ENCODE peak calls at places on chromosomes 6 and 20, in ten cellular contexts. G is cardiac muscle cell; L is CD4-positive, alpha-beta T cell; O is tibial nerve; A is lower lobe of right lung; Y is transverse colon; H is CD8-positive, alpha-beta memory T cell; F is fibroblast of lung; P is heart right ventricle; M is GM12878. R is an unnamed sample.

GRCh38 chr6:161300823-161301222 is 27.0 kb upstream of the AGPAT4 start:
- DNase-seq in H (no peak), O (no peak), A (no peak), M (no peak), P (no peak), G (peak; percentile 46), F (peak; percentile 47), L (no peak), Y (no peak), R (no peak)

GRCh38 chr6:45677381-45677992 is 299.8 kb upstream of the SUPT3H start:
- DNase-seq in P (peak; percentile 24), M (peak; percentile 30), F (peak; percentile 49), Y (peak; percentile 55), G (peak; percentile 70), A (no peak), H (peak; percentile 50), O (no peak), L (peak; percentile 26), R (no peak)

GRCh38 chr6:45323656-45324224 is 4.4 kb upstream of the RUNX2 start:
- DNase-seq in Y (no peak), P (no peak), M (no peak), G (no peak), F (no peak), H (peak; percentile 1), L (no peak), A (no peak), O (no peak), R (no peak)

GRCh38 chr20:53428997-53429396 is 164.6 kb downstream of the ZNF217 start:
- DNase-seq in G (no peak), M (no peak), P (no peak), A (no peak), H (no peak), F (no peak), Y (no peak), O (no peak), L (no peak), R (no peak)

GRCh38 chr6:108710560-108710959 is 137.7 kb upstream of the ARMC2 start:
- DNase-seq in O (no peak), A (no peak), P (no peak), G (no peak), H (no peak), Y (no peak), F (no peak), L (no peak), M (no peak), R (no peak)

GRCh38 chr6:138346302-138347195 is 31.2 kb upstream of the SMIM28 start:
- DNase-seq in O (no peak), G (peak; percentile 51), H (no peak), Y (no peak), L (no peak), M (no peak), A (no peak), F (no peak), P (no peak), R (no peak)

GRCh38 chr6:137246164-137246563 is 27.0 kb upstream of the IFNGR1 start:
- DNase-seq in F (no peak), A (no peak), Y (no peak), L (no peak), M (no peak), P (no peak), O (no peak), H (no peak), G (no peak), R (no peak)

GRCh38 chr6:107600936-107601335 is 111.0 kb downstream of the SOBP start:
- DNase-seq in O (no peak), P (peak; percentile 29), M (no peak), A (no peak), Y (peak; percentile 22), F (peak; percentile 8), H (no peak), G (peak; percentile 83), L (no peak), R (no peak)

GRCh38 chr6:34709386-34709785 is 12.8 kb upstream of the ILRUN start:
- DNase-seq in Y (peak; percentile 20), O (no peak), L (no peak), P (peak; percentile 79), H (no peak), M (no peak), A (peak; percentile 51), F (peak; percentile 92), G (peak; percentile 90), R (no peak)

GRCh38 chr6:56802570-56802969 is 152.3 kb upstream of the BEND6 start:
- DNase-seq in M (no peak), A (no peak), L (no peak), P (no peak), G (peak; percentile 64), F (peak; percentile 84), Y (no peak), O (no peak), H (no peak), R (no peak)

GRCh38 chr6:126312013-126312665 is 27.8 kb upstream of the CENPW start:
- DNase-seq in O (no peak), G (peak; percentile 13), A (no peak), H (no peak), M (no peak), L (no peak), Y (no peak), F (no peak), P (no peak), R (no peak)

GRCh38 chr20:32635764-32636163 is 38.0 kb downstream of the C20orf203 start:
- DNase-seq in F (no peak), G (peak; percentile 30), M (no peak), O (no peak), L (no peak), H (no peak), P (no peak), A (no peak), Y (no peak), R (no peak)

GRCh38 chr6:4472953-4473642 is 303.1 kb upstream of the CDYL start:
- DNase-seq in G (no peak), M (no peak), O (no peak), L (no peak), A (no peak), Y (no peak), P (no peak), F (no peak), H (no peak), R (no peak)

GRCh38 chr20:15875446-15875845 is 697.8 kb downstream of the KIF16B start:
- DNase-seq in L (no peak), F (no peak), P (no peak), G (no peak), O (no peak), H (no peak), M (no peak), Y (no peak), A (no peak), R (no peak)

GRCh38 chr6:13965582-13966127 is 40.9 kb downstream of the RNF182 start:
- DNase-seq in L (no peak), F (no peak), P (no peak), M (no peak), Y (no peak), O (no peak), A (no peak), H (no peak), G (no peak), R (no peak)

GRCh38 chr6:13971303-13971702 is 46.6 kb downstream of the RNF182 start:
- DNase-seq in G (no peak), M (no peak), A (no peak), Y (no peak), F (no peak), O (no peak), L (no peak), P (no peak), H (no peak), R (no peak)
- H3K9me3 ChIP-seq in G (no peaks in the 10 kb centered on the region), M (no peaks in the 10 kb centered on the region), A (peaks cover 18% of the 10 kb centered on the region), Y (peaks cover 17% of the 10 kb centered on the region), F (no peaks in the 10 kb centered on the region), O (no peaks in the 10 kb centered on the region), L (peaks cover 9% of the 10 kb centered on the region), P (no peaks in the 10 kb centered on the region), H (no peaks in the 10 kb centered on the region), R (peaks cover 28% of the 10 kb centered on the region)

GRCh38 chr6:294656-295565 is 2.6 kb downstream of the DUSP22 start:
- DNase-seq in P (no peak), L (no peak), F (no peak), G (no peak), A (no peak), Y (no peak), O (no peak), H (no peak), M (no peak), R (no peak)
- H3K9me3 ChIP-seq in P (no peaks in the 10 kb centered on the region), L (no peaks in the 10 kb centered on the region), F (no peaks in the 10 kb centered on the region), G (no peaks in the 10 kb centered on the region), A (no peaks in the 10 kb centered on the region), Y (no peaks in the 10 kb centered on the region), O (no peaks in the 10 kb centered on the region), H (no peaks in the 10 kb centered on the region), M (no peaks in the 10 kb centered on the region), R (no peaks in the 10 kb centered on the region)

GRCh38 chr20:31406115-31406514 is at the start of gene DEFB121:
- DNase-seq in G (no peak), L (no peak), O (no peak), A (no peak), Y (no peak), F (no peak), P (no peak), H (no peak), M (no peak), R (no peak)
- H3K9me3 ChIP-seq in G (no peaks in the 10 kb centered on the region), L (no peaks in the 10 kb centered on the region), O (no peaks in the 10 kb centered on the region), A (no peaks in the 10 kb centered on the region), Y (no peaks in the 10 kb centered on the region), F (no peaks in the 10 kb centered on the region), P (no peaks in the 10 kb centered on the region), H (no peaks in the 10 kb centered on the region), M (no peaks in the 10 kb centered on the region), R (no peaks in the 10 kb centered on the region)

DNA sequence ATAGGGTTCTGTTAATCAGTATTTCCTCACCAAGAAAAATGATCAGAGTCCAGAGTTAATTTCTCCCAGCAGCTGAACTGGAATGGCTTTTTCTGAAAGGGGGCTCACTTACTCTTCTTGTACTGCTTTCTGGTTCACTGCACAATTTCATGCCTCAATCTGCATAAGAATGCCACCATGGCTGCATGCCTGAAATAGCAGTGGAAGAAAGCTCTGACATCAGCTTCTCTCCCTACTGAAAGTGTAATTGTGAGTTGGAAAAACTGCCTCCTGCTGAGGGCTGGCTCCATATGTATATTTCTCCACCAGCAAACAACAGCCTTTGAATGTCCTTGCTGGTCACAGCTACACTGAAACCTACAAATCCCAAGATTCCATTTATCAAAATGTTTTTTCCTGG is 1027.2 kb upstream of the GJE1 start:
- DNase-seq in O (no peak), G (peak; percentile 62), F (peak; percentile 12), P (no peak), A (no peak), M (no peak), Y (no peak), L (no peak), H (no peak), R (no peak)
- H3K9me3 ChIP-seq in O (no peaks in the 10 kb centered on the region), G (no peaks in the 10 kb centered on the region), F (no peaks in the 10 kb centered on the region), P (no peaks in the 10 kb centered on the region), A (no peaks in the 10 kb centered on the region), M (no peaks in the 10 kb centered on the region), Y (no peaks in the 10 kb centered on the region), L (no peaks in the 10 kb centered on the region), H (no peaks in the 10 kb centered on the region), R (no peaks in the 10 kb centered on the region)

GRCh38 chr6:86456786-86457185 is 480.5 kb upstream of the HTR1E start:
- DNase-seq in L (no peak), G (no peak), O (no peak), M (no peak), P (no peak), Y (no peak), F (no peak), H (no peak), A (no peak), R (no peak)
- H3K9me3 ChIP-seq in L (peaks cover 9% of the 10 kb centered on the region), G (no peaks in the 10 kb centered on the region), O (no peaks in the 10 kb centered on the region), M (no peaks in the 10 kb centered on the region), P (no peaks in the 10 kb centered on the region), Y (peaks cover 4% of the 10 kb centered on the region), F (no peaks in the 10 kb centered on the region), H (no peaks in the 10 kb centered on the region), A (no peaks in the 10 kb centered on the region), R (peaks cover 5% of the 10 kb centered on the region)